ENCODE peak calls at places on chromosomes 1 and 21, in four cellular contexts. K is GM12865, M is choroid plexus epithelial cell, Z is brain pericyte. N is an unnamed sample.

GRCh38 chr1:8708259-8708658 is 109.2 kb downstream of the RERE start:
- DNase-seq in K (no peak), Z (no peak), M (no peak), N (no peak)

GRCh38 chr1:61853545-61853944 is 111.3 kb downstream of the PATJ start:
- DNase-seq in K (no peak), M (peak), Z (no peak), N (no peak)

GRCh38 chr1:90721210-90722194 is 4.4 kb upstream of the BARHL2 start:
- DNase-seq in K (peak), M (peak), Z (no peak), N (peak)

GRCh38 chr1:244655186-244655585 is 2.3 kb downstream of the DESI2 start:
- DNase-seq in Z (no peak), M (no peak), K (no peak), N (no peak)

GRCh38 chr21:46113497-46114176 is 15.7 kb downstream of the COL6A2 start:
- DNase-seq in M (no peak), Z (no peak), K (no peak), N (no peak)

GRCh38 chr1:172040466-172040865 is 199.2 kb downstream of the DNM3 start:
- DNase-seq in M (peak), Z (no peak), K (no peak), N (peak)

GRCh38 chr1:108639899-108640560 is 20.9 kb downstream of the HENMT1 start:
- DNase-seq in Z (no peak), K (no peak), M (no peak), N (no peak)

GRCh38 chr1:42432714-42433113 is 23.1 kb downstream of the ZMYND12 start:
- DNase-seq in M (no peak), Z (no peak), K (no peak), N (no peak)

GRCh38 chr1:234725177-234726132 is 115.5 kb upstream of the IRF2BP2 start:
- DNase-seq in K (peak), Z (no peak), M (no peak), N (no peak)

GRCh38 chr1:79633456-79633855 is 626.9 kb upstream of the ADGRL4 start:
- DNase-seq in M (peak), K (no peak), Z (no peak), N (peak)

GRCh38 chr1:49102752-49103151 is 326.1 kb upstream of the BEND5 start:
- DNase-seq in Z (no peak), M (peak), K (peak), N (peak)

GRCh38 chr1:54606096-54606989 is 17.0 kb downstream of the FAM151A start:
- DNase-seq in K (no peak), M (no peak), Z (no peak), N (no peak)

GRCh38 chr1:57485643-57486042 is 61.8 kb upstream of the DAB1 start:
- DNase-seq in Z (no peak), M (peak), K (no peak), N (no peak)

GRCh38 chr1:186073697-186074096 is 301.4 kb downstream of the TPR start:
- DNase-seq in Z (no peak), K (no peak), M (no peak), N (no peak)

GRCh38 chr1:216502528-216503162 is 79.4 kb upstream of the USH2A start:
- DNase-seq in Z (no peak), K (no peak), M (peak), N (no peak)

GRCh38 chr1:113812661-113813135 is 422 bp upstream of the RSBN1 start:
- DNase-seq in K (no peak), M (peak), Z (no peak), N (no peak)

GRCh38 chr1:172916126-172916525 is 134.6 kb downstream of the TNFSF18 start:
- DNase-seq in M (no peak), Z (no peak), K (no peak), N (no peak)

GRCh38 chr1:228478912-228479665 is 8.1 kb upstream of the RNF187 start:
- DNase-seq in K (peak), M (no peak), Z (no peak), N (no peak)

GRCh38 chr1:223233410-223234163 is 90.5 kb upstream of the TLR5 start:
- DNase-seq in M (peak), K (peak), Z (no peak), N (peak)

GRCh38 chr1:232678185-232678886 is 48.4 kb upstream of the SIPA1L2 start:
- DNase-seq in Z (no peak), K (no peak), M (no peak), N (no peak)

GRCh38 chr1:198638894-198639319 is at the start of gene PTPRC:
- DNase-seq in Z (no peak), M (no peak), K (peak), N (no peak)

GRCh38 chr21:43645414-43645891 is 13.8 kb downstream of the HSF2BP start:
- DNase-seq in Z (peak), M (peak), K (peak), N (no peak)

GRCh38 chr1:16183157-16183556 is 27.3 kb upstream of the EPHA2 start:
- DNase-seq in M (peak), Z (no peak), K (no peak), N (no peak)

GRCh38 chr1:86356247-86356646 is 39.9 kb downstream of the ODF2L start:
- DNase-seq in K (no peak), Z (no peak), M (no peak), N (no peak)

GRCh38 chr1:53068314-53069084 is 6.5 kb downstream of the PODN start:
- DNase-seq in K (no peak), M (no peak), Z (no peak), N (no peak)

GRCh38 chr1:245871881-245872280 is 635.2 kb downstream of the SMYD3 start:
- DNase-seq in M (peak), Z (no peak), K (no peak), N (peak)

GRCh38 chr1:232037774-232038388 is 411.3 kb downstream of the DISC1 start:
- DNase-seq in M (no peak), Z (peak), K (no peak), N (no peak)

GRCh38 chr1:97379387-97380075 is 541.3 kb downstream of the DPYD start:
- DNase-seq in M (peak), K (no peak), Z (no peak), N (peak)

GRCh38 chr21:33432496-33432895 is 29.3 kb downstream of the IFNGR2 start:
- DNase-seq in Z (no peak), M (no peak), K (no peak), N (no peak)

GRCh38 chr21:31108969-31109368 is 70.7 kb upstream of the KRTAP19-8 start:
- DNase-seq in M (peak), Z (no peak), K (peak), N (no peak)

GRCh38 chr1:224486801-224487583 is 52.4 kb upstream of the WDR26 start:
- DNase-seq in Z (no peak), M (peak), K (no peak), N (no peak)

GRCh38 chr1:118487091-118487490 is 302.1 kb upstream of the SPAG17 start:
- DNase-seq in M (no peak), Z (no peak), K (no peak), N (no peak)

GRCh38 chr1:206930210-206930798 is 8.6 kb upstream of the FCMR start:
- DNase-seq in M (no peak), K (peak), Z (no peak), N (no peak)

GRCh38 chr1:203147376-203147775 is 19.9 kb downstream of the ADORA1 start:
- DNase-seq in Z (no peak), K (no peak), M (no peak), N (no peak)

GRCh38 chr1:52752427-52752826 is 26.2 kb downstream of the ZYG11B start:
- DNase-seq in K (no peak), M (no peak), Z (no peak), N (no peak)

GRCh38 chr21:45700461-45700860 is 56.9 kb downstream of the PCBP3 start:
- DNase-seq in K (no peak), M (no peak), Z (no peak), N (no peak)

GRCh38 chr1:66413139-66413755 is 120.7 kb upstream of the SGIP1 start:
- DNase-seq in K (no peak), Z (no peak), M (no peak), N (no peak)